ENCODE peak calls at places on chromosomes 1 and 21, in seven cellular contexts. One of them, this sample, is unnamed.

GRCh38 chr1:181100015-181100905 is 11.8 kb downstream of the IER5 start:
- DNase-seq in transverse colon: no peak
- DNase-seq in ovary: no peak
- DNase-seq in HepG2: peak
- DNase-seq in tibial nerve: no peak
- DNase-seq in A549: no peak
- DNase-seq in stomach: no peak
- DNase-seq in this sample: no peak

GRCh38 chr21:16002872-16003466 is 273.2 kb downstream of the USP25 start:
- DNase-seq in HepG2: no peak
- DNase-seq in stomach: no peak
- DNase-seq in transverse colon: no peak
- DNase-seq in tibial nerve: no peak
- DNase-seq in ovary: no peak
- DNase-seq in A549: no peak
- DNase-seq in this sample: no peak

GRCh38 chr1:43358121-43358745 is 548 bp upstream of the CDC20 start:
- DNase-seq in transverse colon: peak
- DNase-seq in HepG2: no peak
- DNase-seq in ovary: no peak
- DNase-seq in tibial nerve: no peak
- DNase-seq in stomach: no peak
- DNase-seq in A549: peak
- DNase-seq in this sample: no peak

GRCh38 chr1:29497395-29498125 is 261.2 kb downstream of the PTPRU start:
- DNase-seq in stomach: peak
- DNase-seq in ovary: no peak
- DNase-seq in transverse colon: no peak
- DNase-seq in tibial nerve: no peak
- DNase-seq in HepG2: no peak
- DNase-seq in A549: no peak
- DNase-seq in this sample: no peak

GRCh38 chr1:3564921-3565831 is 46.1 kb downstream of the MEGF6 start:
- DNase-seq in A549: peak
- DNase-seq in transverse colon: no peak
- DNase-seq in stomach: peak
- DNase-seq in ovary: no peak
- DNase-seq in tibial nerve: no peak
- DNase-seq in HepG2: no peak
- DNase-seq in this sample: no peak

GRCh38 chr1:201706109-201706508 is 122.8 kb upstream of the IPO9 start:
- DNase-seq in ovary: no peak
- DNase-seq in HepG2: no peak
- DNase-seq in stomach: no peak
- DNase-seq in tibial nerve: no peak
- DNase-seq in A549: no peak
- DNase-seq in transverse colon: no peak
- DNase-seq in this sample: no peak

GRCh38 chr1:54122131-54122751 is 30.6 kb downstream of the CDCP2 start:
- DNase-seq in ovary: peak
- DNase-seq in A549: no peak
- DNase-seq in HepG2: no peak
- DNase-seq in transverse colon: peak
- DNase-seq in tibial nerve: no peak
- DNase-seq in stomach: no peak
- DNase-seq in this sample: no peak

GRCh38 chr1:65170511-65171142 is 22.6 kb downstream of the AK4 start:
- DNase-seq in ovary: no peak
- DNase-seq in tibial nerve: no peak
- DNase-seq in HepG2: no peak
- DNase-seq in transverse colon: peak
- DNase-seq in stomach: peak
- DNase-seq in A549: no peak
- DNase-seq in this sample: no peak

GRCh38 chr1:44696789-44697188 is 22.3 kb downstream of the ARMH1 start:
- DNase-seq in transverse colon: no peak
- DNase-seq in stomach: no peak
- DNase-seq in HepG2: no peak
- DNase-seq in ovary: no peak
- DNase-seq in A549: no peak
- DNase-seq in tibial nerve: no peak
- DNase-seq in this sample: no peak

GRCh38 chr21:33028759-33029511 is 3.2 kb downstream of the OLIG2 start:
- DNase-seq in ovary: no peak
- DNase-seq in A549: no peak
- DNase-seq in stomach: no peak
- DNase-seq in transverse colon: no peak
- DNase-seq in HepG2: no peak
- DNase-seq in tibial nerve: no peak
- DNase-seq in this sample: no peak

GRCh38 chr1:16014509-16015482 is 3.0 kb downstream of the HSPB7 start:
- DNase-seq in A549: no peak
- DNase-seq in transverse colon: peak
- DNase-seq in stomach: peak
- DNase-seq in HepG2: no peak
- DNase-seq in tibial nerve: no peak
- DNase-seq in ovary: peak
- DNase-seq in this sample: no peak

GRCh38 chr1:16017076-16017460 is 775 bp downstream of the HSPB7 start:
- DNase-seq in HepG2: no peak
- DNase-seq in stomach: no peak
- DNase-seq in tibial nerve: no peak
- DNase-seq in transverse colon: no peak
- DNase-seq in A549: no peak
- DNase-seq in ovary: peak
- DNase-seq in this sample: no peak

GRCh38 chr1:16017461-16018303 is at the start of gene HSPB7:
- DNase-seq in stomach: peak
- DNase-seq in tibial nerve: peak
- DNase-seq in HepG2: no peak
- DNase-seq in A549: no peak
- DNase-seq in transverse colon: peak
- DNase-seq in ovary: peak
- DNase-seq in this sample: peak

GRCh38 chr1:16015491-16015890 is 2.4 kb downstream of the HSPB7 start:
- DNase-seq in ovary: peak
- DNase-seq in transverse colon: no peak
- DNase-seq in tibial nerve: no peak
- DNase-seq in HepG2: no peak
- DNase-seq in stomach: no peak
- DNase-seq in A549: no peak
- DNase-seq in this sample: no peak

DNA sequence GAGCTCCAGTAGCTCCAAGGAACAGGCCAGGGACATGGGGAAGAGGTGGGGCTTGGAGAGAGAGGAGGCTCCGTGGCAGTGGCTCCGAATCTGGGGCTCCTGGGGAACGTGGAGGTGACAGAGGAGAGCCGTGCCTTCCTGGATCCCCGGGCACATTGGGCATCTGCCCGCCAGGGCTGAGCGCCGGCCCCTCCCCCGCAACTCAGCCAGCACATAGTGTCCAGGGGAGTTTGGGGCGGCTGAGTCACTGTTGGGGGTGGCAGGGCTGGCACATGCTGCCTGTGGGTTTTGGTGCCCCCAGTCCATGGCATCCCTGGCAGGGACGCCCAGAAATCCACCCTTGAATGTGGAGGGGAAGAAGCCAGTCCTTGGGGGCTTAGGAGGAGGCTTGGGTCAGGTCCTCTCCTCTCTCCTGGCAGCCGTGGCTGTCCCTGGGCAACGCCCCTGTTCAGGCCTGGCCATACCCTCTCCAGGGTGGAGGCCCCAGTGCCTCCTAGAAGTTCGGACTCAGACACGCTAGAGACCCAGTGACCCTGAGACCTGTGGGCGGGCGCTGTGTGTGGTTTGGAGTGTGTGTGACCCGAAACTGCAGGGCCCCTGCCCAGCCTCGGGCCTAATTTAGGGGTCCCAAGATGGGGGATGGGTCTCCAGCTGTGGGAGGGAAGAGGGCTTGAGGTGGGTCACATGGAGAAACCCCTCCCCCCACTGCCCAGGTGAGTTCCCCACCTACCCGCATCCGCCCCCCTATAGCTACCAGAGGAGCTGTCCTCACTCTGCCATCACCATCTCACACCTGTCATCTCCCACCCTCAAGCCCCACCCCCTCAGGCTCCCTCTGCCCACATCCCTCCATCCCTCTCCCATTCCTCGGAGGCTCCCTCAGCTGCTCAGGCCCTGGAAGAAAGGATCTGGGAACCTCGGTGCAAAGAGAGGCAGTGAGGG is 1.6 kb downstream of the HSPB7 start:
- DNase-seq in stomach: no peak
- DNase-seq in A549: no peak
- DNase-seq in HepG2: no peak
- DNase-seq in ovary: peak
- DNase-seq in transverse colon: peak
- DNase-seq in tibial nerve: no peak
- DNase-seq in this sample: no peak
- TF ChIP-seq EP300 in stomach: peak
- TF ChIP-seq EP300 in A549: no peak
- TF ChIP-seq EP300 in HepG2: no peak
- TF ChIP-seq EP300 in ovary: no peak
- TF ChIP-seq EP300 in transverse colon: peak
- TF ChIP-seq EP300 in tibial nerve: no peak
- TF ChIP-seq EP300 in this sample: peak

GRCh38 chr21:25701529-25701928 is 33.2 kb downstream of the ATP5PF start:
- DNase-seq in transverse colon: no peak
- DNase-seq in tibial nerve: no peak
- DNase-seq in stomach: no peak
- DNase-seq in HepG2: no peak
- DNase-seq in A549: no peak
- DNase-seq in ovary: no peak
- DNase-seq in this sample: no peak
- H3K27ac ChIP-seq in transverse colon: no peak
- H3K27ac ChIP-seq in tibial nerve: no peak
- H3K27ac ChIP-seq in stomach: no peak
- H3K27ac ChIP-seq in HepG2: no peak
- H3K27ac ChIP-seq in A549: no peak
- H3K27ac ChIP-seq in ovary: no peak
- H3K27ac ChIP-seq in this sample: no peak

GRCh38 chr1:12184008-12184681 is 17.4 kb downstream of the TNFRSF1B start:
- DNase-seq in stomach: peak
- DNase-seq in transverse colon: peak
- DNase-seq in HepG2: peak
- DNase-seq in tibial nerve: peak
- DNase-seq in ovary: peak
- DNase-seq in A549: no peak
- DNase-seq in this sample: peak
- TF ChIP-seq CTCF in stomach: no peak
- TF ChIP-seq CTCF in transverse colon: no peak
- TF ChIP-seq CTCF in HepG2: no peak
- TF ChIP-seq CTCF in tibial nerve: peak
- TF ChIP-seq CTCF in ovary: no peak
- TF ChIP-seq CTCF in A549: no peak
- TF ChIP-seq CTCF in this sample: no peak

DNA sequence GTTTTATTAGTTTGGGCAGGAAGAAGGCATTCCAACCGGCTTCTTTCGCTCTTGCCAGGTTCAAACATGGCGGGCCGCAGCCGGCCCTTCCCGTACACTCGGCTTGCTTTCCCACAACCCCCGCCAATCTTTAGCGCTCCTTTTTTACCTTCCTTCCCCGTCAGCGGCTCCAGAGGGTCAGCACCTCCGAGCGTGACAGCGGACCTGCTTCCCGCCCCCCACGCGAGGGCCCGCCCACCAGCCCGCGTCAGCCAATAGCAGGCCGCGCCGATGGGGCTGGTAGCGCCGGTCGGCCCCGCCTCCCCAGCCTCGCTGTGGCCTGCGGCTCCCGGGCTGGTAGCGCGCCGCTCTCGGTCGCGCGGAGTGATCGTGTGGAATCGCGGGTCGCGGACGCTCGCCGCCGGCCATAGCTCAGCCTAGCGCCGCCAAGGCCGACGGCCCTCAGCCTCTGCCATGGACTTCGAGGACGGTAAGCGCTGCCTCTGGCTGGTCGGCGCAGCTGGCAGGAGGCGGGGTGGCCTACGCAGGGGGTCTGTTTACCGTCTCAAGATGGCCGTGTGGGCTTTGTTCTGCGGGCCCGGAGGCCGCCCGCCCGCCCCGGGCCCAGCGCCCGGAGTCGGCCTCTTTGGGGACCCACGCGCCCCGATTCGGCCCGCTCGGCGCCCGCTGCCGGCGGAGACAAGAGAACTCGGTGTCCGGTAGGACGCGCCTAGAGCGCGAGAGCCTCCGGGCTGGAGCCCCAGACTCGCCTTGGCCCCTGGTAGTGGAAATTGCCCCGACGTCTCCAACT is at the start of gene ZNF326:
- DNase-seq in HepG2: peak
- DNase-seq in transverse colon: peak
- DNase-seq in A549: peak
- DNase-seq in ovary: peak
- DNase-seq in tibial nerve: peak
- DNase-seq in stomach: peak
- DNase-seq in this sample: peak
- TF ChIP-seq EP300 in HepG2: no peak
- TF ChIP-seq EP300 in transverse colon: no peak
- TF ChIP-seq EP300 in A549: no peak
- TF ChIP-seq EP300 in ovary: no peak
- TF ChIP-seq EP300 in tibial nerve: peak
- TF ChIP-seq EP300 in stomach: no peak
- TF ChIP-seq EP300 in this sample: no peak

GRCh38 chr1:17440827-17441168 is 1.3 kb upstream of the RCC2 start:
- DNase-seq in tibial nerve: no peak
- DNase-seq in A549: no peak
- DNase-seq in transverse colon: no peak
- DNase-seq in HepG2: no peak
- DNase-seq in stomach: no peak
- DNase-seq in ovary: no peak
- DNase-seq in this sample: no peak
- H3K27ac ChIP-seq in tibial nerve: no peak
- H3K27ac ChIP-seq in A549: peak
- H3K27ac ChIP-seq in transverse colon: no peak
- H3K27ac ChIP-seq in HepG2: no peak
- H3K27ac ChIP-seq in stomach: no peak
- H3K27ac ChIP-seq in ovary: no peak
- H3K27ac ChIP-seq in this sample: peak

This sample was measured in suprapubic skin.